ENCODE peak calls at places on chromosomes 1 and 21, in six cellular contexts. One of them, this sample, is unnamed.

GRCh38 chr1:212284332-212284743 is 872 bp upstream of the PPP2R5A start:
- DNase-seq in body of pancreas: no peak
- DNase-seq in fibroblast of the aortic adventitia: peak; percentile 35
- DNase-seq in stomach: no peak
- DNase-seq in OCI-LY7: no peak
- DNase-seq in ovary: no peak
- DNase-seq in this sample: no peak

GRCh38 chr1:236868625-236869467 is 73.8 kb downstream of the MTR start:
- DNase-seq in body of pancreas: peak; percentile 58
- DNase-seq in fibroblast of the aortic adventitia: peak; percentile 71
- DNase-seq in stomach: peak; percentile 53
- DNase-seq in OCI-LY7: peak; percentile 62
- DNase-seq in ovary: no peak
- DNase-seq in this sample: peak; percentile 55

GRCh38 chr1:181099152-181100014 is 10.9 kb downstream of the IER5 start:
- DNase-seq in body of pancreas: no peak
- DNase-seq in fibroblast of the aortic adventitia: peak; percentile 42
- DNase-seq in stomach: no peak
- DNase-seq in OCI-LY7: no peak
- DNase-seq in ovary: no peak
- DNase-seq in this sample: no peak

GRCh38 chr1:86389315-86389714 is 6.8 kb downstream of the ODF2L start:
- DNase-seq in body of pancreas: no peak
- DNase-seq in fibroblast of the aortic adventitia: no peak
- DNase-seq in stomach: no peak
- DNase-seq in OCI-LY7: no peak
- DNase-seq in ovary: no peak
- DNase-seq in this sample: no peak

GRCh38 chr1:183023146-183023600 is at the start of gene LAMC1:
- DNase-seq in body of pancreas: peak; percentile 62
- DNase-seq in fibroblast of the aortic adventitia: peak; percentile 80
- DNase-seq in stomach: peak; percentile 61
- DNase-seq in OCI-LY7: peak; percentile 84
- DNase-seq in ovary: peak; percentile 84
- DNase-seq in this sample: peak; percentile 93

GRCh38 chr1:228277491-228278431 is 69.9 kb downstream of the OBSCN start:
- DNase-seq in body of pancreas: no peak
- DNase-seq in fibroblast of the aortic adventitia: no peak
- DNase-seq in stomach: no peak
- DNase-seq in OCI-LY7: no peak
- DNase-seq in ovary: no peak
- DNase-seq in this sample: no peak

GRCh38 chr21:18772404-18772803 is 368.8 kb upstream of the TMPRSS15 start:
- DNase-seq in body of pancreas: no peak
- DNase-seq in fibroblast of the aortic adventitia: no peak
- DNase-seq in stomach: no peak
- DNase-seq in OCI-LY7: no peak
- DNase-seq in ovary: no peak
- DNase-seq in this sample: no peak

GRCh38 chr1:179941439-179941838 is 13.2 kb upstream of the CEP350 start:
- DNase-seq in body of pancreas: no peak
- DNase-seq in fibroblast of the aortic adventitia: no peak
- DNase-seq in stomach: no peak
- DNase-seq in OCI-LY7: no peak
- DNase-seq in ovary: no peak
- DNase-seq in this sample: no peak

GRCh38 chr1:234570336-234570735 is 39.6 kb downstream of the IRF2BP2 start:
- DNase-seq in body of pancreas: no peak
- DNase-seq in fibroblast of the aortic adventitia: no peak
- DNase-seq in stomach: no peak
- DNase-seq in OCI-LY7: no peak
- DNase-seq in ovary: no peak
- DNase-seq in this sample: no peak

GRCh38 chr21:36542312-36543101 is 62.6 kb upstream of the CLDN14 start:
- DNase-seq in body of pancreas: no peak
- DNase-seq in fibroblast of the aortic adventitia: no peak
- DNase-seq in stomach: peak; percentile 47
- DNase-seq in OCI-LY7: peak; percentile 80
- DNase-seq in ovary: no peak
- DNase-seq in this sample: no peak

GRCh38 chr1:233665575-233666270 is 51.8 kb downstream of the KCNK1 start:
- DNase-seq in body of pancreas: no peak
- DNase-seq in fibroblast of the aortic adventitia: no peak
- DNase-seq in stomach: no peak
- DNase-seq in OCI-LY7: no peak
- DNase-seq in ovary: no peak
- DNase-seq in this sample: no peak

GRCh38 chr1:41333146-41333784 is 28.0 kb upstream of the FOXO6 start:
- DNase-seq in body of pancreas: no peak
- DNase-seq in fibroblast of the aortic adventitia: peak; percentile 53
- DNase-seq in stomach: no peak
- DNase-seq in OCI-LY7: no peak
- DNase-seq in ovary: no peak
- DNase-seq in this sample: no peak

GRCh38 chr1:192595299-192595698 is 19.7 kb downstream of the RGS1 start:
- DNase-seq in body of pancreas: no peak
- DNase-seq in fibroblast of the aortic adventitia: no peak
- DNase-seq in stomach: no peak
- DNase-seq in OCI-LY7: no peak
- DNase-seq in ovary: no peak
- DNase-seq in this sample: no peak

GRCh38 chr1:32897082-32898049 is 3.8 kb downstream of the TMEM54 start:
- DNase-seq in body of pancreas: no peak
- DNase-seq in fibroblast of the aortic adventitia: no peak
- DNase-seq in stomach: no peak
- DNase-seq in OCI-LY7: no peak
- DNase-seq in ovary: no peak
- DNase-seq in this sample: no peak

GRCh38 chr1:151837197-151837596 is 2.4 kb downstream of the C2CD4D start:
- DNase-seq in body of pancreas: no peak
- DNase-seq in fibroblast of the aortic adventitia: no peak
- DNase-seq in stomach: no peak
- DNase-seq in OCI-LY7: no peak
- DNase-seq in ovary: no peak
- DNase-seq in this sample: no peak

GRCh38 chr1:117210831-117211261 is at the start of gene VTCN1:
- DNase-seq in body of pancreas: peak; percentile 56
- DNase-seq in fibroblast of the aortic adventitia: no peak
- DNase-seq in stomach: peak; percentile 78
- DNase-seq in OCI-LY7: no peak
- DNase-seq in ovary: no peak
- DNase-seq in this sample: no peak

GRCh38 chr1:217274927-217275616 is 355.8 kb downstream of the GPATCH2 start:
- DNase-seq in body of pancreas: no peak
- DNase-seq in fibroblast of the aortic adventitia: peak; percentile 59
- DNase-seq in stomach: no peak
- DNase-seq in OCI-LY7: no peak
- DNase-seq in ovary: no peak
- DNase-seq in this sample: no peak

GRCh38 chr1:186740324-186740723 is 60.1 kb upstream of the PTGS2 start:
- DNase-seq in body of pancreas: no peak
- DNase-seq in fibroblast of the aortic adventitia: no peak
- DNase-seq in stomach: no peak
- DNase-seq in OCI-LY7: no peak
- DNase-seq in ovary: no peak
- DNase-seq in this sample: no peak

GRCh38 chr1:162856260-162856659 is 4.7 kb downstream of the CCDC190 start:
- DNase-seq in body of pancreas: no peak
- DNase-seq in fibroblast of the aortic adventitia: peak; percentile 97
- DNase-seq in stomach: no peak
- DNase-seq in OCI-LY7: no peak
- DNase-seq in ovary: no peak
- DNase-seq in this sample: no peak

GRCh38 chr1:173857363-173857917 is 10.3 kb downstream of the GAS5 start:
- DNase-seq in body of pancreas: no peak
- DNase-seq in fibroblast of the aortic adventitia: no peak
- DNase-seq in stomach: no peak
- DNase-seq in OCI-LY7: no peak
- DNase-seq in ovary: no peak
- DNase-seq in this sample: no peak

GRCh38 chr21:33030633-33031032 is 4.9 kb downstream of the OLIG2 start:
- DNase-seq in body of pancreas: no peak
- DNase-seq in fibroblast of the aortic adventitia: no peak
- DNase-seq in stomach: no peak
- DNase-seq in OCI-LY7: no peak
- DNase-seq in ovary: no peak
- DNase-seq in this sample: no peak

GRCh38 chr1:35838693-35839245 is 31.0 kb downstream of the AGO4 start:
- DNase-seq in body of pancreas: no peak
- DNase-seq in fibroblast of the aortic adventitia: peak; percentile 10
- DNase-seq in stomach: no peak
- DNase-seq in OCI-LY7: no peak
- DNase-seq in ovary: no peak
- DNase-seq in this sample: no peak

GRCh38 chr1:116299248-116299647 is 73.8 kb upstream of the ATP1A1 start:
- DNase-seq in body of pancreas: no peak
- DNase-seq in fibroblast of the aortic adventitia: no peak
- DNase-seq in stomach: no peak
- DNase-seq in OCI-LY7: no peak
- DNase-seq in ovary: no peak
- DNase-seq in this sample: no peak

GRCh38 chr1:204751883-204752687 is 66.5 kb upstream of the LRRN2 start:
- DNase-seq in body of pancreas: no peak
- DNase-seq in fibroblast of the aortic adventitia: no peak
- DNase-seq in stomach: no peak
- DNase-seq in OCI-LY7: no peak
- DNase-seq in ovary: no peak
- DNase-seq in this sample: no peak
- TF ChIP-seq CTCF in body of pancreas: no peak
- TF ChIP-seq CTCF in fibroblast of the aortic adventitia: no peak
- TF ChIP-seq CTCF in stomach: no peak
- TF ChIP-seq CTCF in OCI-LY7: no peak
- TF ChIP-seq CTCF in ovary: no peak
- TF ChIP-seq CTCF in this sample: no peak

GRCh38 chr21:42081931-42082381 is 10.8 kb downstream of the UMODL1 start:
- DNase-seq in body of pancreas: no peak
- DNase-seq in fibroblast of the aortic adventitia: no peak
- DNase-seq in stomach: no peak
- DNase-seq in OCI-LY7: no peak
- DNase-seq in ovary: no peak
- DNase-seq in this sample: no peak
- TF ChIP-seq CTCF in body of pancreas: no peak
- TF ChIP-seq CTCF in fibroblast of the aortic adventitia: no peak
- TF ChIP-seq CTCF in stomach: no peak
- TF ChIP-seq CTCF in OCI-LY7: no peak
- TF ChIP-seq CTCF in ovary: no peak
- TF ChIP-seq CTCF in this sample: no peak

GRCh38 chr1:198751741-198752140 is 112.9 kb downstream of the PTPRC start:
- DNase-seq in body of pancreas: no peak
- DNase-seq in fibroblast of the aortic adventitia: no peak
- DNase-seq in stomach: no peak
- DNase-seq in OCI-LY7: no peak
- DNase-seq in ovary: no peak
- DNase-seq in this sample: no peak

GRCh38 chr1:198755715-198756114 is 116.9 kb downstream of the PTPRC start:
- DNase-seq in body of pancreas: no peak
- DNase-seq in fibroblast of the aortic adventitia: no peak
- DNase-seq in stomach: no peak
- DNase-seq in OCI-LY7: no peak
- DNase-seq in ovary: no peak
- DNase-seq in this sample: no peak

GRCh38 chr1:198754670-198755069 is 115.8 kb downstream of the PTPRC start:
- DNase-seq in body of pancreas: no peak
- DNase-seq in fibroblast of the aortic adventitia: no peak
- DNase-seq in stomach: no peak
- DNase-seq in OCI-LY7: no peak
- DNase-seq in ovary: no peak
- DNase-seq in this sample: no peak

GRCh38 chr1:198761859-198762616 is 123.2 kb downstream of the PTPRC start:
- DNase-seq in body of pancreas: no peak
- DNase-seq in fibroblast of the aortic adventitia: no peak
- DNase-seq in stomach: no peak
- DNase-seq in OCI-LY7: no peak
- DNase-seq in ovary: no peak
- DNase-seq in this sample: no peak

DNA sequence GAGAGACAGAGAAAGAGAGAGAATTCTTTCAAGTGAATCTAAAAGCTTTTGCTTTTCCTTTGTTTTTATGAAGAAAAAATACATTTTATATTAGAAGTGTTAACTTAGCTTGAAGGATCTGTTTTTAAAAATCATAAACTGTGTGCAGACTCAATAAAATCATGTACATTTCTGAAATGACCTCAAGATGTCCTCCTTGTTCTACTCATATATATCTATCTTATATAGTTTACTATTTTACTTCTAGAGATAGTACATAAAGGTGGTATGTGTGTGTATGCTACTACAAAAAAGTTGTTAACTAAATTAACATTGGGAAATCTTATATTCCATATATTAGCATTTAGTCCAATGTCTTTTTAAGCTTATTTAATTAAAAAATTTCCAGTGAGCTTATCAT is 117.6 kb downstream of the PTPRC start:
- DNase-seq in body of pancreas: no peak
- DNase-seq in fibroblast of the aortic adventitia: peak; percentile 66
- DNase-seq in stomach: no peak
- DNase-seq in OCI-LY7: no peak
- DNase-seq in ovary: no peak
- DNase-seq in this sample: no peak
- TF ChIP-seq CTCF in body of pancreas: no peak
- TF ChIP-seq CTCF in fibroblast of the aortic adventitia: peak; percentile 24
- TF ChIP-seq CTCF in stomach: no peak
- TF ChIP-seq CTCF in OCI-LY7: peak; percentile 45
- TF ChIP-seq CTCF in ovary: no peak
- TF ChIP-seq CTCF in this sample: no peak

GRCh38 chr21:15729674-15730483 is at the start of gene USP25:
- DNase-seq in body of pancreas: peak; percentile 94
- DNase-seq in fibroblast of the aortic adventitia: peak; percentile 61
- DNase-seq in stomach: peak; percentile 95
- DNase-seq in OCI-LY7: peak; percentile 79
- DNase-seq in ovary: peak; percentile 92
- DNase-seq in this sample: peak; percentile 87
- TF ChIP-seq CTCF in body of pancreas: no peak
- TF ChIP-seq CTCF in fibroblast of the aortic adventitia: peak; percentile 7
- TF ChIP-seq CTCF in stomach: no peak
- TF ChIP-seq CTCF in OCI-LY7: no peak
- TF ChIP-seq CTCF in ovary: peak; percentile 30
- TF ChIP-seq CTCF in this sample: no peak

DNA sequence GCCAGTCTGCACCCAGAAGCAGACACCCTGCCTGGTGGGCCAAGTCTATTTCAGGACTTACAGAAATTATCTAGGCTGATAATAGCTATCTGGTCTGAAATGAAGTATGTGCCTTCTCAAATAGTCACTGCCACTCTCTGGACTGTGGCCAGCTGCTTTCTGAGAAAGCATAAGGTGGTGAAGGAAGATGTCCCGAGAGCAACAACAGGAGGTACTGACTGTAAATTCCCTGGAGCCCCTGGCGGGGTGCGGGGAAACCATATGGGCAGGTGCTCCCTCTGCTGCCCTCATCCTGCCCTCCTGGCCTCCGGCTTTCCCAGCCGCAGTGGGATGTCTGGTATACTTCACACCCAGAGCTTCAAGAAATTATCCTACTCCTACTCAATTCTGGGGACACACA is 86.8 kb downstream of the TGFBR3 start:
- DNase-seq in body of pancreas: peak; percentile 30
- DNase-seq in fibroblast of the aortic adventitia: no peak
- DNase-seq in stomach: no peak
- DNase-seq in OCI-LY7: no peak
- DNase-seq in ovary: no peak
- DNase-seq in this sample: no peak
- TF ChIP-seq CTCF in body of pancreas: no peak
- TF ChIP-seq CTCF in fibroblast of the aortic adventitia: no peak
- TF ChIP-seq CTCF in stomach: no peak
- TF ChIP-seq CTCF in OCI-LY7: no peak
- TF ChIP-seq CTCF in ovary: no peak
- TF ChIP-seq CTCF in this sample: no peak

This sample was measured in glutamatergic neuron.